ENCODE peak calls at places on chromosomes 13 and 19, in eight cellular contexts. One of them, this sample, is unnamed. For H3K4me1, the result is how much of the 10 kb centered on the place peaks cover.

GRCh38 chr13:110428281-110428680 is 121.2 kb downstream of the COL4A2 start:
- DNase-seq in tibial nerve: no peak
- DNase-seq in pancreas: no peak
- DNase-seq in upper lobe of right lung: no peak
- DNase-seq in astrocyte: no peak
- DNase-seq in neural progenitor cell: no peak
- DNase-seq in heart right ventricle: peak
- DNase-seq in stomach: no peak
- DNase-seq in this sample: no peak

GRCh38 chr13:41061914-41062837 is 867 bp downstream of the WBP4 start:
- DNase-seq in pancreas: no peak
- DNase-seq in upper lobe of right lung: no peak
- DNase-seq in heart right ventricle: no peak
- DNase-seq in astrocyte: peak
- DNase-seq in tibial nerve: peak
- DNase-seq in stomach: no peak
- DNase-seq in neural progenitor cell: no peak
- DNase-seq in this sample: no peak

GRCh38 chr19:35446194-35446593 is 1.9 kb upstream of the FFAR2 start:
- DNase-seq in pancreas: no peak
- DNase-seq in heart right ventricle: no peak
- DNase-seq in stomach: no peak
- DNase-seq in tibial nerve: no peak
- DNase-seq in upper lobe of right lung: no peak
- DNase-seq in neural progenitor cell: no peak
- DNase-seq in astrocyte: no peak
- DNase-seq in this sample: no peak

GRCh38 chr19:51552996-51553725 is 17.9 kb upstream of the ZNF175 start:
- DNase-seq in heart right ventricle: peak
- DNase-seq in pancreas: peak
- DNase-seq in upper lobe of right lung: peak
- DNase-seq in neural progenitor cell: peak
- DNase-seq in astrocyte: peak
- DNase-seq in stomach: peak
- DNase-seq in tibial nerve: peak
- DNase-seq in this sample: peak

GRCh38 chr19:28466107-28467045 is 746.6 kb downstream of the UQCRFS1 start:
- DNase-seq in upper lobe of right lung: peak
- DNase-seq in heart right ventricle: peak
- DNase-seq in neural progenitor cell: peak
- DNase-seq in tibial nerve: peak
- DNase-seq in pancreas: peak
- DNase-seq in stomach: peak
- DNase-seq in astrocyte: peak
- DNase-seq in this sample: no peak

GRCh38 chr13:109949395-109949794 is 163.0 kb upstream of the IRS2 start:
- DNase-seq in stomach: no peak
- DNase-seq in heart right ventricle: no peak
- DNase-seq in pancreas: no peak
- DNase-seq in astrocyte: no peak
- DNase-seq in upper lobe of right lung: no peak
- DNase-seq in neural progenitor cell: no peak
- DNase-seq in tibial nerve: no peak
- DNase-seq in this sample: no peak

GRCh38 chr19:11054200-11054599 is 35.1 kb upstream of the LDLR start:
- DNase-seq in neural progenitor cell: no peak
- DNase-seq in pancreas: no peak
- DNase-seq in tibial nerve: no peak
- DNase-seq in stomach: no peak
- DNase-seq in heart right ventricle: no peak
- DNase-seq in astrocyte: no peak
- DNase-seq in upper lobe of right lung: no peak
- DNase-seq in this sample: no peak

GRCh38 chr19:2150794-2151338 is 500 bp downstream of the AP3D1 start:
- DNase-seq in heart right ventricle: no peak
- DNase-seq in tibial nerve: no peak
- DNase-seq in astrocyte: no peak
- DNase-seq in stomach: no peak
- DNase-seq in pancreas: peak
- DNase-seq in upper lobe of right lung: peak
- DNase-seq in neural progenitor cell: peak
- DNase-seq in this sample: no peak

GRCh38 chr13:51360489-51360888 is 21.0 kb downstream of the SERPINE3 start:
- DNase-seq in astrocyte: no peak
- DNase-seq in pancreas: no peak
- DNase-seq in upper lobe of right lung: no peak
- DNase-seq in stomach: no peak
- DNase-seq in tibial nerve: no peak
- DNase-seq in heart right ventricle: no peak
- DNase-seq in neural progenitor cell: no peak
- DNase-seq in this sample: no peak

GRCh38 chr19:44611812-44612295 is 1.5 kb upstream of the IGSF23 start:
- DNase-seq in astrocyte: no peak
- DNase-seq in upper lobe of right lung: no peak
- DNase-seq in stomach: no peak
- DNase-seq in tibial nerve: no peak
- DNase-seq in heart right ventricle: no peak
- DNase-seq in neural progenitor cell: no peak
- DNase-seq in pancreas: no peak
- DNase-seq in this sample: no peak

GRCh38 chr19:31963741-31964140 is 381.7 kb upstream of the ZNF507 start:
- DNase-seq in upper lobe of right lung: no peak
- DNase-seq in tibial nerve: no peak
- DNase-seq in heart right ventricle: peak
- DNase-seq in neural progenitor cell: no peak
- DNase-seq in astrocyte: no peak
- DNase-seq in stomach: no peak
- DNase-seq in pancreas: no peak
- DNase-seq in this sample: no peak

GRCh38 chr19:57406516-57407123 is 4.3 kb upstream of the ZNF17 start:
- DNase-seq in astrocyte: no peak
- DNase-seq in heart right ventricle: peak
- DNase-seq in upper lobe of right lung: peak
- DNase-seq in tibial nerve: no peak
- DNase-seq in neural progenitor cell: peak
- DNase-seq in stomach: peak
- DNase-seq in pancreas: peak
- DNase-seq in this sample: peak

GRCh38 chr13:28584873-28585317 is 74.0 kb upstream of the POMP start:
- DNase-seq in pancreas: no peak
- DNase-seq in stomach: no peak
- DNase-seq in tibial nerve: no peak
- DNase-seq in heart right ventricle: no peak
- DNase-seq in neural progenitor cell: no peak
- DNase-seq in astrocyte: peak
- DNase-seq in upper lobe of right lung: no peak
- DNase-seq in this sample: no peak

GRCh38 chr13:99930925-99931324 is 40.6 kb downstream of the ZIC5 start:
- DNase-seq in stomach: no peak
- DNase-seq in upper lobe of right lung: no peak
- DNase-seq in heart right ventricle: no peak
- DNase-seq in tibial nerve: no peak
- DNase-seq in pancreas: no peak
- DNase-seq in astrocyte: no peak
- DNase-seq in neural progenitor cell: no peak
- DNase-seq in this sample: no peak

GRCh38 chr19:33278023-33278402 is 24.3 kb downstream of the CEBPA start:
- DNase-seq in heart right ventricle: no peak
- DNase-seq in upper lobe of right lung: no peak
- DNase-seq in neural progenitor cell: no peak
- DNase-seq in pancreas: no peak
- DNase-seq in stomach: no peak
- DNase-seq in tibial nerve: no peak
- DNase-seq in astrocyte: no peak
- DNase-seq in this sample: no peak

GRCh38 chr13:81738364-81738763 is 1397.4 kb upstream of the SPRY2 start:
- DNase-seq in astrocyte: no peak
- DNase-seq in tibial nerve: no peak
- DNase-seq in pancreas: no peak
- DNase-seq in stomach: no peak
- DNase-seq in heart right ventricle: no peak
- DNase-seq in neural progenitor cell: no peak
- DNase-seq in upper lobe of right lung: no peak
- DNase-seq in this sample: no peak

GRCh38 chr19:16033136-16033530 is 43.2 kb upstream of the TPM4 start:
- DNase-seq in upper lobe of right lung: no peak
- DNase-seq in neural progenitor cell: no peak
- DNase-seq in stomach: peak
- DNase-seq in heart right ventricle: no peak
- DNase-seq in astrocyte: no peak
- DNase-seq in tibial nerve: no peak
- DNase-seq in pancreas: no peak
- DNase-seq in this sample: no peak

GRCh38 chr13:85638815-85639393 is 160.3 kb downstream of the SLITRK6 start:
- DNase-seq in heart right ventricle: no peak
- DNase-seq in astrocyte: no peak
- DNase-seq in stomach: no peak
- DNase-seq in tibial nerve: no peak
- DNase-seq in upper lobe of right lung: peak
- DNase-seq in pancreas: no peak
- DNase-seq in neural progenitor cell: no peak
- DNase-seq in this sample: peak

DNA sequence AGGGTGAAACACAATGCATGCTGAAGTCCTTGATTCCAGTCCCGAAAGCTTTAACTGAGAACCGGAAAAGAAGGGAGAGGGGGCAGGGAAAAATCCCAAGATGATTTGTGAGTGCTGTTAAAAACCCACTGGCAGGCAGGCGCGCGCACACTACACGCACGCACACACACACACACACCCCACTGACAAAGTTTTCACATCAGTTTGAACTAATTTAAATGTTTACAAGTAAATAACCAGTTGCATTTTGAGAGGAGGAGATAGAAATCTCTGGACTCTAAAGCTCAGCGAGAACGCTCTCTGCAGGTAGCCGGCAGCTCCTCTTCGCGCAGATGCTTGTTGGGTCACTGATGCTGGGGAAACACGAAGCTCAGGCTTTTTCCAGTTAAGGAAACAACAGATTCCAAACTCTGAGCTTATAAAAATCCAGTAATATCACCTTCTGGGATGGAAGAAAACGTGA is 818 bp upstream of the SLITRK1 start:
- DNase-seq in neural progenitor cell: peak
- DNase-seq in pancreas: no peak
- DNase-seq in tibial nerve: no peak
- DNase-seq in stomach: no peak
- DNase-seq in astrocyte: no peak
- DNase-seq in upper lobe of right lung: no peak
- DNase-seq in heart right ventricle: no peak
- DNase-seq in this sample: no peak
- H3K4me3 ChIP-seq in neural progenitor cell: peak
- H3K4me3 ChIP-seq in pancreas: no peak
- H3K4me3 ChIP-seq in tibial nerve: no peak
- H3K4me3 ChIP-seq in stomach: no peak
- H3K4me3 ChIP-seq in astrocyte: peak
- H3K4me3 ChIP-seq in upper lobe of right lung: no peak
- H3K4me3 ChIP-seq in heart right ventricle: no peak
- H3K4me3 ChIP-seq in this sample: no peak

GRCh38 chr19:5313307-5313706 is 27.3 kb downstream of the PTPRS start:
- DNase-seq in pancreas: peak
- DNase-seq in neural progenitor cell: no peak
- DNase-seq in tibial nerve: no peak
- DNase-seq in heart right ventricle: no peak
- DNase-seq in upper lobe of right lung: no peak
- DNase-seq in astrocyte: no peak
- DNase-seq in stomach: peak
- DNase-seq in this sample: no peak

GRCh38 chr19:5312058-5312457 is 28.6 kb downstream of the PTPRS start:
- DNase-seq in astrocyte: no peak
- DNase-seq in upper lobe of right lung: no peak
- DNase-seq in neural progenitor cell: no peak
- DNase-seq in tibial nerve: no peak
- DNase-seq in heart right ventricle: no peak
- DNase-seq in stomach: no peak
- DNase-seq in pancreas: no peak
- DNase-seq in this sample: no peak

GRCh38 chr19:5314907-5315298 is 25.7 kb downstream of the PTPRS start:
- DNase-seq in astrocyte: no peak
- DNase-seq in stomach: no peak
- DNase-seq in upper lobe of right lung: no peak
- DNase-seq in neural progenitor cell: no peak
- DNase-seq in pancreas: no peak
- DNase-seq in tibial nerve: no peak
- DNase-seq in heart right ventricle: no peak
- DNase-seq in this sample: no peak

GRCh38 chr19:5316138-5316537 is 24.5 kb downstream of the PTPRS start:
- DNase-seq in heart right ventricle: no peak
- DNase-seq in stomach: no peak
- DNase-seq in astrocyte: no peak
- DNase-seq in upper lobe of right lung: no peak
- DNase-seq in tibial nerve: no peak
- DNase-seq in pancreas: no peak
- DNase-seq in neural progenitor cell: no peak
- DNase-seq in this sample: no peak

GRCh38 chr19:5314012-5314906 is 26.4 kb downstream of the PTPRS start:
- DNase-seq in upper lobe of right lung: no peak
- DNase-seq in neural progenitor cell: no peak
- DNase-seq in astrocyte: no peak
- DNase-seq in stomach: no peak
- DNase-seq in pancreas: no peak
- DNase-seq in heart right ventricle: no peak
- DNase-seq in tibial nerve: no peak
- DNase-seq in this sample: no peak
- TF ChIP-seq CTCF in upper lobe of right lung: no peak
- TF ChIP-seq CTCF in neural progenitor cell: no peak
- TF ChIP-seq CTCF in astrocyte: no peak
- TF ChIP-seq CTCF in stomach: no peak
- TF ChIP-seq CTCF in pancreas: no peak
- TF ChIP-seq CTCF in heart right ventricle: no peak
- TF ChIP-seq CTCF in tibial nerve: no peak
- TF ChIP-seq CTCF in this sample: no peak

DNA sequence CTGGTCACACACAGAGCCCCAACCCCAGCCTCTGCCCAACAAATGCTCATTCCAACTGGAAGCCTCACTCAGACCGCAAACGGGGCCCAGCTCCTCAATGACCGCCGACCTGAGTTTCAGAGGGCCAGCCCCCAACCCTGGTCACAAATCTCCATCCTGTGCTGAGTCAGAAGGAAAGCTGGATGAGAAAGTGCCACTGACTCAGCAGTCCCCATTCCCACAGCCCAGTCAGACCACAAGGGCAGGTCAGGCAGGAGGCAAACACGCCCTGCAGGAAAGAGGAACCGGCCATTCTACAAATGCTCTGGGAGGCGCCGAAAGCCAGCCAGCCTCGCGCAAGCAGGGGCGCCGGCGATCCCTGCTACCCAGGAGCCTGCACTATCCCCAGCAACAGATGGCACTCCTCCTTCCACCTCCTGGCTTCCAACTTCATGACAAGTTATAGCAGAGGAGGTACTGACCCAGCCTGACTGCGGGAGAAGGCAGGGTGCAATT is 14.1 kb upstream of the PRKD2 start:
- DNase-seq in upper lobe of right lung: peak
- DNase-seq in stomach: peak
- DNase-seq in tibial nerve: no peak
- DNase-seq in heart right ventricle: no peak
- DNase-seq in neural progenitor cell: no peak
- DNase-seq in astrocyte: peak
- DNase-seq in pancreas: no peak
- DNase-seq in this sample: peak
- H3K4me1 ChIP-seq in upper lobe of right lung: under half
- H3K4me1 ChIP-seq in stomach: under half
- H3K4me1 ChIP-seq in tibial nerve: under half
- H3K4me1 ChIP-seq in heart right ventricle: half or more
- H3K4me1 ChIP-seq in neural progenitor cell: under half
- H3K4me1 ChIP-seq in astrocyte: under half
- H3K4me1 ChIP-seq in pancreas: under half
- H3K4me1 ChIP-seq in this sample: half or more

GRCh38 chr13:52599853-52600603 is 42.2 kb upstream of the HNRNPA1L2 start:
- DNase-seq in tibial nerve: no peak
- DNase-seq in astrocyte: peak
- DNase-seq in upper lobe of right lung: peak
- DNase-seq in heart right ventricle: peak
- DNase-seq in stomach: no peak
- DNase-seq in pancreas: peak
- DNase-seq in neural progenitor cell: peak
- DNase-seq in this sample: peak
- H3K4me3 ChIP-seq in tibial nerve: peak
- H3K4me3 ChIP-seq in astrocyte: peak
- H3K4me3 ChIP-seq in upper lobe of right lung: peak
- H3K4me3 ChIP-seq in heart right ventricle: peak
- H3K4me3 ChIP-seq in stomach: peak
- H3K4me3 ChIP-seq in pancreas: peak
- H3K4me3 ChIP-seq in neural progenitor cell: peak
- H3K4me3 ChIP-seq in this sample: peak

This sample was measured in left lung.